ENCODE peak calls at places on chromosome 3, in ten cellular contexts. One of them, this sample, is unnamed.

GRCh38 chr3:69248394-69248793 is 126.0 kb upstream of the LMOD3 start:
- DNase-seq in stimulated activated CD8-positive, alpha-beta memory T cell treated with anti-CD3 and anti-CD28 coated beads, Interleukin-15, amount 100 ng/mL, for 1 hour: no peak
- DNase-seq in epithelial cell of esophagus: no peak
- DNase-seq in A172: no peak
- DNase-seq in lung: no peak
- DNase-seq in NCI-H748 treated with DMSO at 0.1 percent for 48 hours: peak
- DNase-seq in cardiac muscle cell: peak
- DNase-seq in HT1080: no peak
- DNase-seq in hippocampal formation: no peak
- DNase-seq in NT2/D1: no peak
- DNase-seq in this sample: no peak

GRCh38 chr3:142577701-142578308 is 728 bp downstream of the ATR start:
- DNase-seq in lung: no peak
- DNase-seq in stimulated activated CD8-positive, alpha-beta memory T cell treated with anti-CD3 and anti-CD28 coated beads, Interleukin-15, amount 100 ng/mL, for 1 hour: no peak
- DNase-seq in NCI-H748 treated with DMSO at 0.1 percent for 48 hours: no peak
- DNase-seq in epithelial cell of esophagus: peak
- DNase-seq in NT2/D1: no peak
- DNase-seq in cardiac muscle cell: no peak
- DNase-seq in HT1080: no peak
- DNase-seq in A172: no peak
- DNase-seq in hippocampal formation: no peak
- DNase-seq in this sample: no peak

GRCh38 chr3:149038322-149038721 is 47.0 kb downstream of the GYG1 start:
- DNase-seq in lung: no peak
- DNase-seq in hippocampal formation: no peak
- DNase-seq in NT2/D1: no peak
- DNase-seq in HT1080: no peak
- DNase-seq in NCI-H748 treated with DMSO at 0.1 percent for 48 hours: no peak
- DNase-seq in stimulated activated CD8-positive, alpha-beta memory T cell treated with anti-CD3 and anti-CD28 coated beads, Interleukin-15, amount 100 ng/mL, for 1 hour: no peak
- DNase-seq in cardiac muscle cell: no peak
- DNase-seq in A172: no peak
- DNase-seq in epithelial cell of esophagus: no peak
- DNase-seq in this sample: no peak

GRCh38 chr3:113275876-113276580 is 64.7 kb downstream of the BOC start:
- DNase-seq in lung: no peak
- DNase-seq in NT2/D1: no peak
- DNase-seq in epithelial cell of esophagus: peak
- DNase-seq in A172: peak
- DNase-seq in NCI-H748 treated with DMSO at 0.1 percent for 48 hours: peak
- DNase-seq in hippocampal formation: peak
- DNase-seq in cardiac muscle cell: peak
- DNase-seq in stimulated activated CD8-positive, alpha-beta memory T cell treated with anti-CD3 and anti-CD28 coated beads, Interleukin-15, amount 100 ng/mL, for 1 hour: no peak
- DNase-seq in HT1080: peak
- DNase-seq in this sample: peak

GRCh38 chr3:13582366-13583250 is 33.7 kb downstream of the FBLN2 start:
- DNase-seq in NCI-H748 treated with DMSO at 0.1 percent for 48 hours: no peak
- DNase-seq in cardiac muscle cell: no peak
- DNase-seq in hippocampal formation: no peak
- DNase-seq in NT2/D1: no peak
- DNase-seq in epithelial cell of esophagus: no peak
- DNase-seq in A172: no peak
- DNase-seq in HT1080: no peak
- DNase-seq in stimulated activated CD8-positive, alpha-beta memory T cell treated with anti-CD3 and anti-CD28 coated beads, Interleukin-15, amount 100 ng/mL, for 1 hour: no peak
- DNase-seq in lung: no peak
- DNase-seq in this sample: no peak

GRCh38 chr3:129973853-129974252 is 667 bp upstream of the TRH start:
- DNase-seq in epithelial cell of esophagus: no peak
- DNase-seq in lung: no peak
- DNase-seq in A172: no peak
- DNase-seq in HT1080: no peak
- DNase-seq in NCI-H748 treated with DMSO at 0.1 percent for 48 hours: no peak
- DNase-seq in cardiac muscle cell: no peak
- DNase-seq in stimulated activated CD8-positive, alpha-beta memory T cell treated with anti-CD3 and anti-CD28 coated beads, Interleukin-15, amount 100 ng/mL, for 1 hour: no peak
- DNase-seq in hippocampal formation: no peak
- DNase-seq in NT2/D1: no peak
- DNase-seq in this sample: no peak

GRCh38 chr3:124078978-124079911 is 87.3 kb upstream of the ROPN1 start:
- DNase-seq in cardiac muscle cell: peak
- DNase-seq in NT2/D1: no peak
- DNase-seq in hippocampal formation: no peak
- DNase-seq in NCI-H748 treated with DMSO at 0.1 percent for 48 hours: peak
- DNase-seq in HT1080: peak
- DNase-seq in stimulated activated CD8-positive, alpha-beta memory T cell treated with anti-CD3 and anti-CD28 coated beads, Interleukin-15, amount 100 ng/mL, for 1 hour: no peak
- DNase-seq in A172: peak
- DNase-seq in epithelial cell of esophagus: peak
- DNase-seq in lung: no peak
- DNase-seq in this sample: no peak

GRCh38 chr3:170768334-170768801 is 101.6 kb downstream of the RPL22L1 start:
- DNase-seq in stimulated activated CD8-positive, alpha-beta memory T cell treated with anti-CD3 and anti-CD28 coated beads, Interleukin-15, amount 100 ng/mL, for 1 hour: no peak
- DNase-seq in epithelial cell of esophagus: no peak
- DNase-seq in hippocampal formation: peak
- DNase-seq in lung: no peak
- DNase-seq in NT2/D1: no peak
- DNase-seq in HT1080: peak
- DNase-seq in cardiac muscle cell: no peak
- DNase-seq in NCI-H748 treated with DMSO at 0.1 percent for 48 hours: no peak
- DNase-seq in A172: peak
- DNase-seq in this sample: no peak

GRCh38 chr3:49614936-49615335 is 59.2 kb upstream of the APEH start:
- DNase-seq in lung: no peak
- DNase-seq in hippocampal formation: no peak
- DNase-seq in HT1080: no peak
- DNase-seq in stimulated activated CD8-positive, alpha-beta memory T cell treated with anti-CD3 and anti-CD28 coated beads, Interleukin-15, amount 100 ng/mL, for 1 hour: no peak
- DNase-seq in A172: no peak
- DNase-seq in NCI-H748 treated with DMSO at 0.1 percent for 48 hours: no peak
- DNase-seq in NT2/D1: no peak
- DNase-seq in epithelial cell of esophagus: no peak
- DNase-seq in cardiac muscle cell: no peak
- DNase-seq in this sample: no peak

This sample was measured in NCI-H1048.